ENCODE peak calls at places on chromosomes 13 and 19, in six cellular contexts. Y, Q, F, P, I and K are unnamed samples.
A peak's percentile ranks its signal among the peaks of the same experiment; 100 is the strongest.

GRCh38 chr19:42254083-42254849 is 662 bp downstream of the ERF start:
- DNase-seq in Y (no peak), Q (peak; percentile 89), F (peak; percentile 66), P (peak; percentile 89), I (peak; percentile 52), K (no peak)

GRCh38 chr19:12052057-12052570 is 647 bp downstream of the ZNF878 start:
- DNase-seq in Y (no peak), Q (no peak), F (no peak), P (no peak), I (no peak), K (no peak)

GRCh38 chr19:12843999-12844732 is 5.9 kb downstream of the MAST1 start:
- DNase-seq in Y (no peak), Q (no peak), F (no peak), P (no peak), I (no peak), K (no peak)

GRCh38 chr13:45055902-45056648 is 64.2 kb upstream of the GTF2F2 start:
- DNase-seq in Y (no peak), Q (peak; percentile 53), F (peak; percentile 71), P (no peak), I (peak; percentile 22), K (peak; percentile 75)

GRCh38 chr13:77150651-77151050 is 123.7 kb upstream of the FBXL3 start:
- DNase-seq in Y (no peak), Q (no peak), F (peak; percentile 2), P (no peak), I (no peak), K (no peak)

GRCh38 chr19:55208880-55209429 is 346 bp downstream of the PTPRH start:
- DNase-seq in Y (peak; percentile 68), Q (no peak), F (no peak), P (no peak), I (no peak), K (no peak)

GRCh38 chr19:9189538-9189937 is 10.8 kb downstream of the OR7D2 start:
- DNase-seq in Y (no peak), Q (no peak), F (no peak), P (no peak), I (no peak), K (no peak)

GRCh38 chr13:60311527-60311926 is 85.5 kb upstream of the TDRD3 start:
- DNase-seq in Y (no peak), Q (no peak), F (no peak), P (no peak), I (no peak), K (no peak)

GRCh38 chr19:10712041-10712440 is 5.8 kb upstream of the DNM2 start:
- DNase-seq in Y (no peak), Q (no peak), F (no peak), P (no peak), I (no peak), K (no peak)

GRCh38 chr19:49591731-49592485 is 926 bp downstream of the PRR12 start:
- DNase-seq in Y (peak; percentile 56), Q (peak; percentile 72), F (peak; percentile 49), P (peak; percentile 75), I (no peak), K (no peak)

GRCh38 chr13:23750383-23751121 is 138.6 kb downstream of the MIPEP start:
- DNase-seq in Y (no peak), Q (no peak), F (no peak), P (no peak), I (no peak), K (no peak)

GRCh38 chr19:1073956-1074511 is 7.1 kb downstream of the ARHGAP45 start:
- DNase-seq in Y (no peak), Q (no peak), F (no peak), P (no peak), I (no peak), K (no peak)

GRCh38 chr13:44108345-44108858 is 228.7 kb downstream of the LACC1 start:
- DNase-seq in Y (peak; percentile 93), Q (no peak), F (peak; percentile 5), P (no peak), I (no peak), K (no peak)

GRCh38 chr13:59890064-59890463 is 273.7 kb downstream of the DIAPH3 start:
- DNase-seq in Y (no peak), Q (no peak), F (peak; percentile 38), P (no peak), I (no peak), K (no peak)

GRCh38 chr19:19606021-19606420 is 12.5 kb downstream of the PBX4 start:
- DNase-seq in Y (peak; percentile 100), Q (no peak), F (no peak), P (no peak), I (no peak), K (peak; percentile 87)

GRCh38 chr19:2732883-2733282 is 6.9 kb downstream of the SLC39A3 start:
- DNase-seq in Y (no peak), Q (no peak), F (no peak), P (no peak), I (no peak), K (no peak)

GRCh38 chr13:31328549-31329229 is 128.9 kb downstream of the B3GLCT start:
- DNase-seq in Y (no peak), Q (no peak), F (peak; percentile 6), P (no peak), I (no peak), K (no peak)

GRCh38 chr19:43562698-43563241 is 12.6 kb downstream of the XRCC1 start:
- DNase-seq in Y (no peak), Q (peak; percentile 54), F (peak; percentile 88), P (peak; percentile 89), I (peak; percentile 69), K (no peak)

GRCh38 chr13:30898721-30899188 is 7.3 kb upstream of the MEDAG start:
- DNase-seq in Y (no peak), Q (no peak), F (peak; percentile 93), P (peak; percentile 94), I (peak; percentile 33), K (peak; percentile 42)

GRCh38 chr13:33249066-33249465 is 36.5 kb downstream of the STARD13 start:
- DNase-seq in Y (no peak), Q (no peak), F (peak; percentile 35), P (no peak), I (no peak), K (peak; percentile 52)

GRCh38 chr13:34462843-34463242 is 479.2 kb upstream of the NBEA start:
- DNase-seq in Y (peak; percentile 90), Q (no peak), F (peak; percentile 38), P (no peak), I (no peak), K (peak; percentile 71)

GRCh38 chr19:39405930-39406655 is 554 bp upstream of the ZFP36 start:
- DNase-seq in Y (peak; percentile 27), Q (no peak), F (no peak), P (no peak), I (no peak), K (peak; percentile 55)

DNA sequence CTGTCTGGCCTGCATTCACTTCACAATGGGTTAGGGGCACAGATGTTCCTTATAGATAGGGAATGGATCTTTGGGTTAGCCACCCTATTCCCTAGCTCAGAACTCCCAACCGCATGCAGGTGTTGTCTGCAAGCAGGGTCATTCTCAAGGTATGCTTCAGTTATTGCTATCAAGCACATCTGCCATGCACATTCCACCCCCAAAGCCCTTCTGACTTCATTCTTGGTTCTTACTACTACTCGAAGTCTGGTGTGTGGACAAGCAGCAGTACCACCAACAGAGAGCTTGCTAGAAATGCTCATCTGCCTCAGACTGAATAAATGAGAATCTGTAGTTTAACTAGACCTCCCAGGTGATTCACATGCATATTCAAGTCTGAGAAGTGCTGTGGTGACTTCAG is 31.3 kb downstream of the SERPINE3 start:
- DNase-seq in Y (no peak), Q (no peak), F (no peak), P (no peak), I (no peak), K (no peak)
- H3K27ac ChIP-seq in Y (no peak overlapping the region), Q (no peak overlapping the region), F (no peak overlapping the region), P (no peak overlapping the region), I (no peak overlapping the region), K (no peak overlapping the region)

DNA sequence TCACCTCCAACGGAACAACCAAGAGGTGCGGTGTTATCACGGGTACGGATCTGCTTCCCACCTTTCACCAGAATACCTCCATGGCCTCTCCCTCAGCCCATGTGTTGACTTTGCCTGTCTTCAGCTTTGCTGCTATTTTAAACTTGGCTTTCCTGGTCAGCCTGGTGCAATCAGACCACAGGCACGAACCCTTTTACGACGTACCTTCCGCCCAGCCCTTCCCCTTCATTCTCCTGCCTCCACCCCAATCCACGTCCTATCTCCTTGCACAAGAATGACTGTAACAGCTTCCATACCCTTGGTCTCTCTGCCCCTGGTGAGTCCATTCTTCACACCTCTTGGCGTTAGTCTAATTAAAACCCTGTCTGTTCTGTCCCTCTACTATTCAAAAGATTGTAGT is 431.7 kb downstream of the EFNB2 start:
- DNase-seq in Y (peak; percentile 88), Q (no peak), F (peak; percentile 84), P (no peak), I (no peak), K (no peak)
- H3K27ac ChIP-seq in Y (peak overlapping the region; percentile 93), Q (no peak overlapping the region), F (no peak overlapping the region), P (no peak overlapping the region), I (no peak overlapping the region), K (peak overlapping the region; percentile 67)

GRCh38 chr13:75901509-75901908 is 265.4 kb downstream of the LMO7 start:
- DNase-seq in Y (no peak), Q (no peak), F (no peak), P (peak; percentile 76), I (no peak), K (no peak)

GRCh38 chr13:75904012-75904411 is 267.9 kb downstream of the LMO7 start:
- DNase-seq in Y (no peak), Q (no peak), F (no peak), P (no peak), I (no peak), K (no peak)

GRCh38 chr13:75906315-75906714 is 270.2 kb downstream of the LMO7 start:
- DNase-seq in Y (no peak), Q (no peak), F (no peak), P (no peak), I (no peak), K (no peak)

GRCh38 chr13:75907044-75907443 is 270.9 kb downstream of the LMO7 start:
- DNase-seq in Y (no peak), Q (no peak), F (no peak), P (no peak), I (no peak), K (no peak)

DNA sequence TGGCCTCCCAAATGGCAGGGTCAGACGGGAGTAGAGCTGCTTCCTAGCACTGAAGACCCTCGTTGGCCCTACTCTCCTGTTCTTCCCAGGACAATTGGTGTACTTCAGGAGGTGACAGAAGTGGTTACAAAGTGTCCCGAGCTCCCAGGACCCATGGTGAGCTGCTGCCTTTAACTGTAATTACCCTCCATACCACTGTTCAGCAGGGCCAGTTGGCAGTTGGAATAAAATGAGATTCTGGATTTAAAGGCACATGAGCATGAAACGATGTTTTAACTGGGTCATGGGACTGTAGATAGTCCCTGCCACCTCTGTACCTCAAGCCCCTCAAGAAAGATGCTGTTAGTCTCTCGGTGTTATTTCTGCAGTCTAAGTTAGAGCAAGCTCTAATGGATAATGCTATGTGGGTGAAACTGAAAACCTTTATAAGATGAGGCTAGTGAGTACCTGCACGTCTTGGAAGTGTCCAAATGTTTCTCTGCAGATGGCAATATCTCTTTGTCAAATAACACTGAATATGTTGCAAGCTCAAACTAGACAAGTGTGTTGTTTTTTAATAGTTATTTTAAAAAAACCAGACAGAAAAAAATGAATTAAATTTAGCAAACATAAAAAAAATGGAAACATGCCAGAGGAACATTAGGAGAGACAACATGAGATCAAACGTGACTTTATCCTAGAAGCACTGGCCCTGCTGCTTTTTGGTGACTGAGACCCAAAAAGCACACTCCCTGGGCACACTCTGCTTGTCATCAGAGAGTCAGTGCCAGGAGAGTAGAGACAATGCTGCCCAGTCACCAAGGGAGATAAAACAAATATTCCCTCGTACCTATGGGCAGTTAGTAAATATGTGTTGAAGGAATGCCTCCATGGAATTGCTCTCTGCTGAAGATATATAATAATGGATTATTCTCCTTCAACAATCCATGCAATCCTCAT is 266.3 kb downstream of the LMO7 start:
- DNase-seq in Y (no peak), Q (no peak), F (no peak), P (no peak), I (no peak), K (no peak)
- H3K27ac ChIP-seq in Y (no peak overlapping the region), Q (no peak overlapping the region), F (peak overlapping the region; percentile 18), P (peak overlapping the region; percentile 77), I (no peak overlapping the region), K (no peak overlapping the region)

GRCh38 chr19:4979211-4979807 is 10.4 kb downstream of the KDM4B start:
- DNase-seq in Y (no peak), Q (no peak), F (no peak), P (no peak), I (peak; percentile 81), K (no peak)
- H3K27ac ChIP-seq in Y (no peak overlapping the region), Q (no peak overlapping the region), F (peak overlapping the region; percentile 60), P (no peak overlapping the region), I (peak overlapping the region; percentile 96), K (no peak overlapping the region)